ENCODE peak calls at places on chromosomes 11 and 22, in eight cellular contexts. J is stimulated activated CD4-positive, alpha-beta T cell treated with anti-CD3 and anti-CD28 coated beads, Interleukin-12 subunit alpha, Interleukin-12 subunit beta, amount 100 ng/mL, for 48 hours; N is brain pericyte; E is neuronal stem cell; L is LHCN-M2; F is stimulated activated effector memory CD8-positive, alpha-beta T cell treated with anti-CD3 and anti-CD28 coated beads, Interleukin-12 subunit alpha, Interleukin-12 subunit beta, amount 100 ng/mL, for 72 hours; C is NCI-H69; V is activated naive CD8-positive, alpha-beta T cell treated with anti-CD3 and anti-CD28 coated beads, Interleukin-2, amount 50 U/mL, for 16 hours. B is an unnamed sample.

GRCh38 chr11:122253541-122254317 is 137.7 kb upstream of the BLID start:
- DNase-seq in J (no peak), N (no peak), E (no peak), L (no peak), F (no peak), C (peak; percentile 56), V (no peak), B (no peak)

GRCh38 chr22:30079952-30080533 is at the start of gene HORMAD2:
- DNase-seq in J (no peak), N (no peak), E (peak; percentile 69), L (no peak), F (no peak), C (no peak), V (no peak), B (no peak)

GRCh38 chr11:96307748-96308133 is 35.3 kb downstream of the MAML2 start:
- DNase-seq in J (no peak), N (no peak), E (no peak), L (peak; percentile 94), F (no peak), C (peak; percentile 86), V (no peak), B (peak; percentile 61)

GRCh38 chr11:120714448-120714847 is 202.9 kb downstream of the GRIK4 start:
- DNase-seq in J (no peak), N (no peak), E (no peak), L (peak; percentile 13), F (no peak), C (peak; percentile 30), V (no peak), B (no peak)

GRCh38 chr22:47160781-47161520 is 398.5 kb downstream of the TBC1D22A start:
- DNase-seq in J (no peak), N (no peak), E (no peak), L (no peak), F (no peak), C (no peak), V (no peak), B (no peak)

GRCh38 chr11:12280199-12280837 is 97.1 kb upstream of the PARVA start:
- DNase-seq in J (no peak), N (no peak), E (no peak), L (no peak), F (no peak), C (peak; percentile 47), V (no peak), B (no peak)

GRCh38 chr11:11463397-11463796 is 110.3 kb upstream of the CSNK2A3 start:
- DNase-seq in J (no peak), N (no peak), E (no peak), L (peak; percentile 94), F (no peak), C (peak; percentile 97), V (no peak), B (no peak)

GRCh38 chr22:48051796-48052620 is 1289.6 kb downstream of the TBC1D22A start:
- DNase-seq in J (no peak), N (no peak), E (no peak), L (no peak), F (no peak), C (no peak), V (no peak), B (no peak)

GRCh38 chr11:88170680-88171079 is 4.6 kb downstream of the RAB38 start:
- DNase-seq in J (no peak), N (no peak), E (no peak), L (no peak), F (no peak), C (no peak), V (no peak), B (no peak)

GRCh38 chr22:31753005-31753633 is 700 bp upstream of the DEPDC5 start:
- DNase-seq in J (no peak), N (no peak), E (peak; percentile 66), L (peak; percentile 20), F (no peak), C (peak; percentile 75), V (no peak), B (no peak)

GRCh38 chr11:4751201-4751600 is 18.5 kb downstream of the OR51F1 start:
- DNase-seq in J (no peak), N (no peak), E (no peak), L (no peak), F (no peak), C (no peak), V (no peak), B (no peak)

GRCh38 chr22:29782061-29782845 is 15.1 kb downstream of the UQCR10 start:
- DNase-seq in J (no peak), N (no peak), E (no peak), L (peak; percentile 54), F (no peak), C (no peak), V (no peak), B (no peak)

GRCh38 chr11:119671048-119671447 is 58.0 kb downstream of the NECTIN1 start:
- DNase-seq in J (no peak), N (peak; percentile 58), E (no peak), L (peak; percentile 87), F (no peak), C (peak; percentile 97), V (no peak), B (peak; percentile 67)

GRCh38 chr11:77569046-77569445 is 20.7 kb upstream of the AQP11 start:
- DNase-seq in J (no peak), N (no peak), E (no peak), L (no peak), F (no peak), C (no peak), V (no peak), B (no peak)

GRCh38 chr11:92711913-92712312 is 257.5 kb upstream of the MTNR1B start:
- DNase-seq in J (no peak), N (no peak), E (no peak), L (no peak), F (no peak), C (no peak), V (no peak), B (no peak)

GRCh38 chr22:16937811-16938210 is 70.2 kb downstream of the GAB4 start:
- DNase-seq in J (no peak), N (no peak), E (no peak), L (no peak), F (no peak), C (no peak), V (no peak), B (no peak)

GRCh38 chr11:10323793-10324170 is 18.9 kb downstream of the ADM start:
- DNase-seq in J (no peak), N (no peak), E (no peak), L (no peak), F (no peak), C (no peak), V (no peak), B (no peak)

GRCh38 chr22:18096823-18097222 is 13.8 kb upstream of the TUBA8 start:
- DNase-seq in J (no peak), N (no peak), E (no peak), L (no peak), F (no peak), C (no peak), V (no peak), B (no peak)

GRCh38 chr11:133937468-133937867 is 19.3 kb downstream of the IGSF9B start:
- DNase-seq in J (no peak), N (no peak), E (no peak), L (no peak), F (no peak), C (no peak), V (no peak), B (no peak)

GRCh38 chr11:2909145-2909914 is 19.9 kb downstream of the PHLDA2 start:
- DNase-seq in J (no peak), N (no peak), E (no peak), L (no peak), F (no peak), C (no peak), V (no peak), B (no peak)

GRCh38 chr22:32532819-32533128 is 58.2 kb downstream of the FBXO7 start:
- DNase-seq in J (no peak), N (no peak), E (no peak), L (no peak), F (no peak), C (no peak), V (no peak), B (no peak)

GRCh38 chr11:94032725-94033124 is 11.6 kb downstream of the HEPHL1 start:
- DNase-seq in J (no peak), N (no peak), E (no peak), L (no peak), F (no peak), C (no peak), V (no peak), B (no peak)

GRCh38 chr11:77379253-77379652 is 77.8 kb upstream of the GDPD4 start:
- DNase-seq in J (no peak), N (no peak), E (no peak), L (peak; percentile 15), F (no peak), C (no peak), V (no peak), B (no peak)

GRCh38 chr11:65429724-65430405 is 7.3 kb downstream of the NEAT1 start:
- DNase-seq in J (no peak), N (no peak), E (no peak), L (peak; percentile 81), F (no peak), C (peak; percentile 73), V (no peak), B (no peak)

GRCh38 chr22:44738347-44738715 is 14.0 kb upstream of the ARHGAP8 start:
- DNase-seq in J (no peak), N (no peak), E (no peak), L (no peak), F (no peak), C (no peak), V (no peak), B (no peak)

GRCh38 chr11:128574576-128575011 is 12.8 kb downstream of the ETS1 start:
- DNase-seq in J (no peak), N (no peak), E (no peak), L (no peak), F (no peak), C (no peak), V (no peak), B (no peak)

GRCh38 chr11:124754710-124755109 is 2.7 kb upstream of the VSIG2 start:
- DNase-seq in J (no peak), N (no peak), E (no peak), L (no peak), F (no peak), C (no peak), V (no peak), B (no peak)

GRCh38 chr11:95596011-95596489 is 193.5 kb downstream of the FAM76B start:
- DNase-seq in J (no peak), N (no peak), E (no peak), L (no peak), F (no peak), C (peak; percentile 46), V (no peak), B (no peak)

GRCh38 chr11:61116426-61117214 is 14.3 kb downstream of the CD5 start:
- DNase-seq in J (no peak), N (no peak), E (no peak), L (no peak), F (no peak), C (no peak), V (no peak), B (no peak)

GRCh38 chr11:64629796-64630562 is 39.0 kb downstream of the SLC22A12 start:
- DNase-seq in J (no peak), N (no peak), E (no peak), L (no peak), F (no peak), C (no peak), V (no peak), B (no peak)

GRCh38 chr22:24146791-24147353 is 34.4 kb upstream of the SUSD2 start:
- DNase-seq in J (no peak), N (peak; percentile 51), E (no peak), L (peak; percentile 78), F (no peak), C (peak; percentile 83), V (no peak), B (peak; percentile 39)

GRCh38 chr11:129930743-129931142 is 35.4 kb upstream of the NFRKB start:
- DNase-seq in J (no peak), N (no peak), E (no peak), L (no peak), F (no peak), C (no peak), V (no peak), B (no peak)

GRCh38 chr22:20440637-20441591 is 3.3 kb upstream of the SCARF2 start:
- DNase-seq in J (no peak), N (no peak), E (no peak), L (no peak), F (no peak), C (no peak), V (no peak), B (no peak)

GRCh38 chr11:34050967-34051348 is 573 bp upstream of the CAPRIN1 start:
- DNase-seq in J (no peak), N (peak; percentile 20), E (no peak), L (no peak), F (no peak), C (no peak), V (no peak), B (no peak)

B was measured in smooth muscle cell of the brain vasculature.